ENCODE peak calls at places on chromosome X, in four cellular contexts. B, G, S and K are unnamed samples.

GRCh38 chrX:153611298-153612095 is 12.6 kb upstream of the CCNQ start:
- DNase-seq in G (no peak), S (no peak), B (no peak), K (no peak)

GRCh38 chrX:64190136-64190740 is 15.3 kb downstream of the AMER1 start:
- DNase-seq in B (no peak), G (no peak), S (no peak), K (no peak)

GRCh38 chrX:19723427-19723826 is 164.0 kb downstream of the SH3KBP1 start:
- DNase-seq in G (no peak), S (no peak), B (no peak), K (no peak)

GRCh38 chrX:153685751-153686676 is 1.7 kb upstream of the SLC6A8 start:
- DNase-seq in B (no peak), S (no peak), G (no peak), K (no peak)

GRCh38 chrX:3244955-3245354 is 101.5 kb downstream of the MXRA5 start:
- DNase-seq in S (no peak), B (no peak), G (no peak), K (no peak)

GRCh38 chrX:68831405-68832100 is 2.7 kb downstream of the EFNB1 start:
- DNase-seq in S (peak; percentile 26), G (peak; percentile 13), B (no peak), K (no peak)

GRCh38 chrX:20116575-20117240 is at the start of gene MAP7D2:
- DNase-seq in S (peak; percentile 31), B (no peak), G (no peak), K (peak; percentile 2)

GRCh38 chrX:148501121-148502066 is 977 bp downstream of the AFF2 start:
- DNase-seq in G (no peak), B (no peak), S (peak; percentile 56), K (peak; percentile 54)

GRCh38 chrX:39012561-39013209 is 211.4 kb downstream of the MID1IP1 start:
- DNase-seq in B (no peak), S (no peak), G (peak; percentile 7), K (peak; percentile 67)

GRCh38 chrX:356385-357034 is 30.2 kb downstream of the PPP2R3B start:
- DNase-seq in G (peak; percentile 64), S (no peak), B (no peak), K (no peak)

GRCh38 chrX:154517101-154517781 is 1.2 kb upstream of the FAM3A start:
- DNase-seq in B (no peak), S (peak; percentile 49), G (no peak), K (peak; percentile 88)

GRCh38 chrX:41491267-41492004 is 44.3 kb downstream of the NYX start:
- DNase-seq in B (no peak), G (peak; percentile 96), S (peak; percentile 61), K (peak; percentile 93)

GRCh38 chrX:133921764-133922389 is 63.5 kb downstream of the GPC3 start:
- DNase-seq in G (peak; percentile 5), B (peak; percentile 38), S (peak; percentile 81), K (peak; percentile 88)

GRCh38 chrX:155505296-155505695 is 46.9 kb upstream of the F8A3 start:
- DNase-seq in B (no peak), S (no peak), G (no peak), K (no peak)

GRCh38 chrX:134727363-134727762 is 69.1 kb upstream of the PLAC1 start:
- DNase-seq in S (no peak), G (no peak), B (no peak), K (no peak)

GRCh38 chrX:1610166-1610565 is 4.7 kb upstream of the ASMT start:
- DNase-seq in B (no peak), S (no peak), G (no peak), K (no peak)

GRCh38 chrX:115330498-115331138 is 41.1 kb downstream of the LUZP4 start:
- DNase-seq in G (peak; percentile 76), B (no peak), S (peak; percentile 64), K (peak; percentile 67)

GRCh38 chrX:1392376-1393130 is 640 bp upstream of the SLC25A6 start:
- DNase-seq in S (peak; percentile 74), G (peak; percentile 52), B (no peak), K (peak; percentile 82)

GRCh38 chrX:19857131-19857530 is 30.3 kb downstream of the SH3KBP1 start:
- DNase-seq in G (no peak), S (no peak), B (no peak), K (no peak)

DNA sequence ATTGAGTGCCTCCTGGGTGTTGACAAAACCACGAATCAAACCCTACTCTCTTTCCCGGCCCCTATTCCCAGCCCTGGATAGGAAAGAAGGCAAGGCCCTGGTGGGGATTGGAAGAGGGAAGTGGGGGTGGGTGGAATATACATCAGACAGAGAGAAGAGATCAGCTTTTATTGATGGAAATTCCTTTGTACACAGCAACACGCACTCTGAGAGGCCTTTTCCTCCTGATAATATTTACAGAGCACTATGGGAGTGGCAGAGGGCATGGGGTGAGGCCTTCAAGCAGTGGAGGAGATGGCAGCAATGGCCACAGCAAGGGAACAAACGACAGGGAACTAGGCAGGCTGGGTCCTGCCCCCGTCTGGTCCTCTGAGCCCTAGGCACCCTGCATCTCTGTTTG is 15.2 kb downstream of the IQSEC2 start:
- DNase-seq in S (no peak), B (no peak), G (no peak), K (no peak)
- H4K5ac ChIP-seq in S (no peak overlapping the region), B (no peak overlapping the region), G (peak overlapping the region; percentile 42), K (no peak overlapping the region)

GRCh38 chrX:12026481-12026880 is 111.8 kb upstream of the FRMPD4 start:
- DNase-seq in G (no peak), S (no peak), B (no peak), K (no peak)
- H3K56ac ChIP-seq in G (no peak overlapping the region), S (no peak overlapping the region), B (no peak overlapping the region), K (no peak overlapping the region)

GRCh38 chrX:136251042-136251991 is at the start of gene MAP7D3:
- DNase-seq in S (peak; percentile 84), B (peak; percentile 27), G (peak; percentile 33), K (peak; percentile 72)
- H2AK5ac ChIP-seq in S (no peak within 1 kb of the TSS), B (no peak within 1 kb of the TSS), G (no peak within 1 kb of the TSS), K (no peak within 1 kb of the TSS)

DNA sequence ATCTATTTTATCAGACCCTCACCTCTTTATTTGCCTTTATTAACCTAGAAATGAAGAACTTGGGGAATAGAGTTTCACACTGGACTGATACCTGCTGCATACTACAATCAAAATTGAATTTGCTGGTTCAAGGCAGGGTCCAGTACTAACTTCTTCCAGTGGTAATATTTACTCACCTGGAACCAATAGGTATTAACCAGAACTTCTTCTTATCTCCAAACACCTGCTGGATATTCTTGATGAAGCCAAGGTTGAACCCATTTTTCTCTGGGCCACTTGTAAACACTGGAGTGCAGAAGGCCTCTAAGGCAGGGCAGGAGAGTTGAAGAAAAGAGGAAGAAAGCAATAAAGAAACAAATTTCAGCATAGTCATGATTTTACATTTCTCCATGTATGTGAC is 101.1 kb downstream of the ZDHHC15 start:
- DNase-seq in G (no peak), B (no peak), S (no peak), K (no peak)
- H4K5ac ChIP-seq in G (no peak overlapping the region), B (no peak overlapping the region), S (no peak overlapping the region), K (no peak overlapping the region)

GRCh38 chrX:121128946-121129345 is 81.5 kb downstream of the GLUD2 start:
- DNase-seq in B (no peak), G (no peak), S (no peak), K (no peak)
- H3K56ac ChIP-seq in B (no peak overlapping the region), G (no peak overlapping the region), S (no peak overlapping the region), K (no peak overlapping the region)

GRCh38 chrX:48512371-48512935 is 3.7 kb downstream of the PORCN start:
- DNase-seq in B (no peak), G (no peak), S (no peak), K (no peak)
- H2AK5ac ChIP-seq in B (no peak overlapping the region), G (no peak overlapping the region), S (no peak overlapping the region), K (no peak overlapping the region)

GRCh38 chrX:73932522-73932921 is 369.5 kb downstream of the CHIC1 start:
- DNase-seq in S (no peak), B (no peak), G (no peak), K (no peak)
- H4K5ac ChIP-seq in S (no peak overlapping the region), B (no peak overlapping the region), G (no peak overlapping the region), K (no peak overlapping the region)

GRCh38 chrX:23134171-23134570 is 134.4 kb downstream of the DDX53 start:
- DNase-seq in G (no peak), B (no peak), S (no peak), K (no peak)
- H3K56ac ChIP-seq in G (no peak overlapping the region), B (no peak overlapping the region), S (no peak overlapping the region), K (no peak overlapping the region)

GRCh38 chrX:17605676-17606075 is 131.6 kb upstream of the SCML1 start:
- DNase-seq in B (no peak), S (no peak), G (peak; percentile 42), K (no peak)
- H2AK5ac ChIP-seq in B (no peak overlapping the region), S (no peak overlapping the region), G (no peak overlapping the region), K (no peak overlapping the region)

GRCh38 chrX:9476810-9477575 is 12.1 kb downstream of the TBL1X start:
- DNase-seq in S (no peak), B (no peak), G (no peak), K (no peak)
- H4K5ac ChIP-seq in S (no peak overlapping the region), B (no peak overlapping the region), G (no peak overlapping the region), K (no peak overlapping the region)